ENCODE peak calls at places on chromosomes 1 and 21, in five cellular contexts. N, S, H, M and K are unnamed samples.

GRCh38 chr1:199404976-199405375 is 622.5 kb upstream of the NR5A2 start:
- DNase-seq in N (peak; percentile 23), S (no peak), H (no peak), M (no peak), K (no peak)

GRCh38 chr1:220696863-220697231 is 6.7 kb downstream of the C1orf115 start:
- DNase-seq in N (peak; percentile 82), S (peak; percentile 86), H (no peak), M (no peak), K (peak; percentile 25)

GRCh38 chr1:212060632-212061472 is 25.3 kb downstream of the DTL start:
- DNase-seq in N (peak; percentile 9), S (no peak), H (no peak), M (no peak), K (no peak)

GRCh38 chr1:29513357-29513756 is 277.0 kb downstream of the PTPRU start:
- DNase-seq in N (peak; percentile 88), S (no peak), H (peak; percentile 14), M (no peak), K (no peak)

GRCh38 chr1:180674603-180675530 is 43.0 kb downstream of the XPR1 start:
- DNase-seq in N (no peak), S (no peak), H (no peak), M (no peak), K (no peak)

GRCh38 chr1:223631367-223631977 is 34.0 kb downstream of the CAPN8 start:
- DNase-seq in N (no peak), S (no peak), H (no peak), M (no peak), K (no peak)

GRCh38 chr21:40568756-40569155 is 278.2 kb downstream of the DSCAM start:
- DNase-seq in N (no peak), S (no peak), H (no peak), M (no peak), K (no peak)

GRCh38 chr21:43684424-43684823 is 25.1 kb downstream of the RRP1B start:
- DNase-seq in N (no peak), S (no peak), H (no peak), M (no peak), K (no peak)

GRCh38 chr1:4657920-4658585 is 3.6 kb downstream of the AJAP1 start:
- DNase-seq in N (no peak), S (no peak), H (no peak), M (no peak), K (peak; percentile 78)

GRCh38 chr1:236166041-236166440 is 23.7 kb downstream of the GPR137B start:
- DNase-seq in N (no peak), S (no peak), H (no peak), M (no peak), K (no peak)

GRCh38 chr1:27391511-27392095 is 819 bp upstream of the GPR3 start:
- DNase-seq in N (peak; percentile 54), S (peak; percentile 96), H (no peak), M (peak; percentile 74), K (peak; percentile 38)

GRCh38 chr1:219503549-219503948 is 109.4 kb downstream of the ZC3H11B start:
- DNase-seq in N (no peak), S (no peak), H (no peak), M (no peak), K (no peak)

GRCh38 chr1:161098161-161099068 is at the start of gene KLHDC9:
- DNase-seq in N (no peak), S (peak; percentile 95), H (peak; percentile 56), M (peak; percentile 79), K (peak; percentile 61)

GRCh38 chr1:244097523-244098390 is 46.7 kb downstream of the ZBTB18 start:
- DNase-seq in N (peak; percentile 26), S (no peak), H (no peak), M (no peak), K (no peak)

GRCh38 chr1:44717653-44718052 is 13.3 kb downstream of the RNU5D-1 start:
- DNase-seq in N (no peak), S (no peak), H (no peak), M (no peak), K (no peak)

GRCh38 chr1:3163356-3163755 is 94.4 kb downstream of the PRDM16 start:
- DNase-seq in N (no peak), S (no peak), H (no peak), M (no peak), K (no peak)

GRCh38 chr1:164601399-164602141 is 42.6 kb downstream of the PBX1 start:
- DNase-seq in N (no peak), S (no peak), H (no peak), M (no peak), K (no peak)

GRCh38 chr1:224116131-224116530 is 2.2 kb downstream of the FBXO28 start:
- DNase-seq in N (peak; percentile 58), S (no peak), H (no peak), M (no peak), K (no peak)

GRCh38 chr21:44357064-44357837 is 3.8 kb downstream of the TRPM2 start:
- DNase-seq in N (no peak), S (peak; percentile 59), H (no peak), M (no peak), K (no peak)

GRCh38 chr1:67545364-67545763 is 115.2 kb upstream of the SERBP1 start:
- DNase-seq in N (no peak), S (no peak), H (no peak), M (no peak), K (no peak)

GRCh38 chr1:227718932-227719331 is 16.2 kb downstream of the JMJD4 start:
- DNase-seq in N (no peak), S (no peak), H (no peak), M (no peak), K (no peak)

GRCh38 chr1:228838717-228839500 is 103.6 kb downstream of the RHOU start:
- DNase-seq in N (no peak), S (no peak), H (no peak), M (no peak), K (no peak)

GRCh38 chr1:237058470-237058869 is 16.5 kb downstream of the RYR2 start:
- DNase-seq in N (no peak), S (no peak), H (no peak), M (no peak), K (no peak)

GRCh38 chr1:67614511-67614934 is 70.5 kb upstream of the GADD45A start:
- DNase-seq in N (peak; percentile 68), S (no peak), H (no peak), M (no peak), K (no peak)

GRCh38 chr1:1415751-1416150 is 5.3 kb downstream of the ANKRD65 start:
- DNase-seq in N (peak; percentile 53), S (peak; percentile 75), H (no peak), M (no peak), K (no peak)

GRCh38 chr1:44318097-44319088 is 36.7 kb downstream of the ERI3 start:
- DNase-seq in N (peak; percentile 34), S (no peak), H (no peak), M (peak; percentile 28), K (no peak)

GRCh38 chr1:39410915-39411436 is 80.5 kb upstream of the BMP8A start:
- DNase-seq in N (peak; percentile 85), S (peak; percentile 82), H (peak; percentile 36), M (peak; percentile 86), K (peak; percentile 63)

GRCh38 chr1:199954701-199955100 is 72.8 kb upstream of the NR5A2 start:
- DNase-seq in N (no peak), S (no peak), H (no peak), M (no peak), K (no peak)

GRCh38 chr1:27621067-27621920 is 13.7 kb downstream of the FGR start:
- DNase-seq in N (peak; percentile 58), S (peak; percentile 33), H (no peak), M (no peak), K (no peak)

GRCh38 chr1:6205849-6206845 is at the start of gene RNF207:
- DNase-seq in N (no peak), S (peak; percentile 87), H (no peak), M (peak; percentile 77), K (peak; percentile 8)

GRCh38 chr1:8562881-8563865 is 245.3 kb downstream of the SLC45A1 start:
- DNase-seq in N (no peak), S (no peak), H (no peak), M (no peak), K (no peak)

GRCh38 chr1:155062702-155063411 is 683 bp upstream of the EFNA4 start:
- DNase-seq in N (no peak), S (no peak), H (no peak), M (peak; percentile 59), K (peak; percentile 16)

GRCh38 chr1:23745515-23745914 is 2.2 kb downstream of the ELOA start:
- DNase-seq in N (peak; percentile 47), S (no peak), H (no peak), M (no peak), K (no peak)

GRCh38 chr1:198908995-198909394 is 270.2 kb downstream of the PTPRC start:
- DNase-seq in N (no peak), S (no peak), H (no peak), M (no peak), K (no peak)